ENCODE peak calls at places on chromosome 20, in six cellular contexts. W is endothelial cell, Y is epithelial cell of proximal tubule, X is HFF-Myc, V is dorsolateral prefrontal cortex, E is progenitor cell of endocrine pancreas. L is an unnamed sample.

GRCh38 chr20:46307139-46307998 is 929 bp downstream of the CDH22 start:
- DNase-seq in W (peak; percentile 67), Y (no peak), X (no peak), V (peak; percentile 49), E (peak; percentile 36), L (peak; percentile 97)

GRCh38 chr20:3931664-3932063 is 42.5 kb downstream of the PANK2 start:
- DNase-seq in W (no peak), Y (no peak), X (no peak), V (no peak), E (no peak), L (no peak)

GRCh38 chr20:20267685-20268429 is 100.0 kb upstream of the INSM1 start:
- DNase-seq in W (no peak), Y (no peak), X (no peak), V (no peak), E (no peak), L (no peak)

GRCh38 chr20:10096790-10097189 is 62.0 kb downstream of the ANKEF1 start:
- DNase-seq in W (no peak), Y (no peak), X (no peak), V (no peak), E (no peak), L (no peak)

GRCh38 chr20:41004561-41005360 is 23.9 kb upstream of the TOP1 start:
- DNase-seq in W (no peak), Y (no peak), X (no peak), V (no peak), E (no peak), L (no peak)

GRCh38 chr20:37179671-37180524 is 550 bp upstream of the MROH8 start:
- DNase-seq in W (no peak), Y (no peak), X (no peak), V (no peak), E (no peak), L (no peak)

GRCh38 chr20:58233881-58234528 is 5.6 kb upstream of the ANKRD60 start:
- DNase-seq in W (peak; percentile 85), Y (no peak), X (no peak), V (no peak), E (peak; percentile 42), L (peak; percentile 62)

GRCh38 chr20:47854687-47855212 is 69.5 kb upstream of the SULF2 start:
- DNase-seq in W (peak; percentile 18), Y (no peak), X (peak; percentile 39), V (no peak), E (no peak), L (peak; percentile 56)

GRCh38 chr20:19473894-19474293 is 261.5 kb downstream of the SLC24A3 start:
- DNase-seq in W (no peak), Y (no peak), X (no peak), V (no peak), E (no peak), L (no peak)

GRCh38 chr20:10648651-10649050 is 25.1 kb downstream of the JAG1 start:
- DNase-seq in W (no peak), Y (no peak), X (no peak), V (no peak), E (no peak), L (no peak)

GRCh38 chr20:53524589-53525311 is 68.9 kb downstream of the ZNF217 start:
- DNase-seq in W (no peak), Y (no peak), X (no peak), V (no peak), E (no peak), L (no peak)

GRCh38 chr20:40930561-40930960 is 98.1 kb upstream of the TOP1 start:
- DNase-seq in W (no peak), Y (no peak), X (no peak), V (no peak), E (no peak), L (no peak)

GRCh38 chr20:13819885-13820645 is 35.2 kb downstream of the NDUFAF5 start:
- DNase-seq in W (no peak), Y (peak; percentile 39), X (peak; percentile 32), V (no peak), E (no peak), L (peak; percentile 58)

GRCh38 chr20:47995661-47996060 is 210.4 kb upstream of the SULF2 start:
- DNase-seq in W (no peak), Y (no peak), X (no peak), V (no peak), E (no peak), L (no peak)

GRCh38 chr20:20138301-20139064 is 86.2 kb downstream of the CFAP61 start:
- DNase-seq in W (no peak), Y (no peak), X (no peak), V (no peak), E (no peak), L (no peak)

GRCh38 chr20:1427457-1428054 is 34.7 kb upstream of the FKBP1A start:
- DNase-seq in W (no peak), Y (no peak), X (no peak), V (no peak), E (no peak), L (no peak)

GRCh38 chr20:38127011-38127621 is 38.0 kb downstream of the TGM2 start:
- DNase-seq in W (no peak), Y (no peak), X (no peak), V (peak; percentile 5), E (no peak), L (no peak)

GRCh38 chr20:39269031-39269461 is 306.9 kb downstream of the DHX35 start:
- DNase-seq in W (peak; percentile 82), Y (no peak), X (no peak), V (peak; percentile 54), E (peak; percentile 66), L (peak; percentile 61)

GRCh38 chr20:38804682-38805501 is 605 bp upstream of the PPP1R16B start:
- DNase-seq in W (peak; percentile 62), Y (no peak), X (no peak), V (no peak), E (no peak), L (peak; percentile 74)

GRCh38 chr20:15162061-15162740 is 824.8 kb upstream of the FLRT3 start:
- DNase-seq in W (no peak), Y (no peak), X (no peak), V (no peak), E (no peak), L (peak; percentile 12)

GRCh38 chr20:47464380-47465101 is 37.1 kb upstream of the NCOA3 start:
- DNase-seq in W (no peak), Y (peak; percentile 73), X (peak; percentile 98), V (no peak), E (no peak), L (no peak)

GRCh38 chr20:5675103-5676091 is 74.8 kb upstream of the SHLD1 start:
- DNase-seq in W (no peak), Y (no peak), X (no peak), V (no peak), E (no peak), L (no peak)

GRCh38 chr20:58378704-58379103 is 10.3 kb upstream of the VAPB start:
- DNase-seq in W (no peak), Y (no peak), X (no peak), V (no peak), E (no peak), L (no peak)

GRCh38 chr20:16620961-16621360 is 47.7 kb upstream of the KIF16B start:
- DNase-seq in W (no peak), Y (no peak), X (no peak), V (no peak), E (no peak), L (no peak)

GRCh38 chr20:16271450-16271849 is 301.8 kb downstream of the KIF16B start:
- DNase-seq in W (no peak), Y (no peak), X (no peak), V (no peak), E (no peak), L (no peak)

DNA sequence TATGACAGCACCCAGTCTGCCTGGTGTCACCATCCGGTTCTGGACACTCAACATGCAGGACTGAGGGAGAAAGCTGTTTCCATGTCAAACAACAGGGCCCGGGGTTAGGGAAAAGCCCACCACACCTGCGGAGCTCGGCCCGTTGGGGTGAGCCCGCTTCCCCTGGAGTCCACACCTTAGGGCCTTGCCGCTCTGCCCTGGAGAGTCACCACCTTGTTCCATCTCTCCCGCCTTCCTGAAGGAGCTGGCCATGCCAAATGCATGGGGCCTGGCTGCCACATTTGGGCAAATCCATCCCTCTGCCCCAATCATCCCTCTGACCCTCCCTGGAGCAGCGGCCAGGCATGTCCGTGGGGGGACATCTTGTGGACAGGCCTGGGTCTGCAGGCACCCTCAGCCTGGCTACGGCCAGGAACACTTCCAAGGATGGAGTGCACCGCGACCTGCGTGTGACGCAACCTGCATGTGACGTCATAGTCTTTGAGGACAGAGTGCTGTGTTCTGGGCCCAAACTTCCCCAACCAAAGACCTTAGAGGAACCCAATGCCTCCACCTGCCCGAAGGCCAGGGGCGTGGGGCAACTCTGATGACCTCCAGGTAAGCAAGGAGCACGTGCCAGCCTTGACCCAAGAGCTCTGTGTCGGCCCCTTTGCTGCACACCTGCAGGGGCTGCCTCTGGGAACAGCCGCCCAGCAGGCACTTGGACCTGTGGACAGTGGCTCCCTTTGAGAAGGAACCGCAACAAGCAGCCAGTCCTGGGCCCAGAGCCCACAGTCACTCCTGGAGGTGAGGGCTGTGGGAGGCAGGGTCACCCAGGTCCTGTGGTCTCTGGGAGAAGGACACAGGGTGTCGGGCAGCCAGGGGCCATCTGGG is 1.7 kb downstream of the CABLES2 start:
- DNase-seq in W (peak; percentile 60), Y (no peak), X (no peak), V (peak; percentile 60), E (peak; percentile 42), L (no peak)
- TF ChIP-seq CTCF in W (peak; percentile 12), Y (peak; percentile 54), X (peak; percentile 45), V (peak; percentile 33), E (peak; percentile 67), L (no peak)

GRCh38 chr20:62665153-62665754 is 23.0 kb downstream of the SLCO4A1 start:
- DNase-seq in W (no peak), Y (no peak), X (no peak), V (no peak), E (no peak), L (no peak)
- TF ChIP-seq CTCF in W (no peak), Y (no peak), X (no peak), V (no peak), E (no peak), L (no peak)

GRCh38 chr20:63440366-63440955 is 32.0 kb downstream of the KCNQ2 start:
- DNase-seq in W (no peak), Y (no peak), X (no peak), V (no peak), E (no peak), L (no peak)

GRCh38 chr20:63439866-63440265 is 32.6 kb downstream of the KCNQ2 start:
- DNase-seq in W (no peak), Y (no peak), X (no peak), V (no peak), E (no peak), L (no peak)

GRCh38 chr20:63441136-63441776 is 31.2 kb downstream of the KCNQ2 start:
- DNase-seq in W (no peak), Y (no peak), X (no peak), V (no peak), E (no peak), L (peak; percentile 80)

GRCh38 chr20:63443606-63444395 is 28.7 kb downstream of the KCNQ2 start:
- DNase-seq in W (no peak), Y (no peak), X (no peak), V (no peak), E (no peak), L (no peak)

GRCh38 chr20:63441777-63442493 is 30.5 kb downstream of the KCNQ2 start:
- DNase-seq in W (peak; percentile 77), Y (no peak), X (no peak), V (peak; percentile 77), E (peak; percentile 44), L (peak; percentile 81)
- TF ChIP-seq CTCF in W (peak; percentile 33), Y (peak; percentile 56), X (peak; percentile 26), V (peak; percentile 26), E (peak; percentile 37), L (peak; percentile 77)

GRCh38 chr20:54723723-54724122 is 248.3 kb downstream of the DOK5 start:
- DNase-seq in W (no peak), Y (no peak), X (no peak), V (no peak), E (no peak), L (no peak)

GRCh38 chr20:54727490-54727889 is 252.1 kb downstream of the DOK5 start:
- DNase-seq in W (no peak), Y (no peak), X (no peak), V (no peak), E (no peak), L (no peak)

GRCh38 chr20:54726687-54727086 is 251.3 kb downstream of the DOK5 start:
- DNase-seq in W (no peak), Y (no peak), X (no peak), V (no peak), E (no peak), L (no peak)
- TF ChIP-seq CTCF in W (no peak), Y (no peak), X (no peak), V (no peak), E (no peak), L (no peak)